ENCODE peak calls at places on chromosomes 6 and 20, in eight cellular contexts. P is A549, A is cardiac muscle cell, K is astrocyte of the cerebellum, V is PC-9, E is RWPE2, T is fibroblast of the aortic adventitia, I is breast epithelium. B is an unnamed sample.
A peak's percentile ranks its signal among the peaks of the same experiment; 100 is the strongest.

GRCh38 chr6:4910060-4910746 is 93.6 kb downstream of the RPP40 start:
- DNase-seq in I (no peak), E (no peak), A (no peak), T (no peak), V (no peak), P (no peak), K (peak; percentile 27), B (no peak)

GRCh38 chr6:161921602-161922400 is 647.9 kb upstream of the AGPAT4 start:
- DNase-seq in I (no peak), T (no peak), P (no peak), V (no peak), A (no peak), K (no peak), E (no peak), B (no peak)

GRCh38 chr6:37638414-37639079 is 59.1 kb downstream of the MDGA1 start:
- DNase-seq in T (peak; percentile 46), I (no peak), V (peak; percentile 69), K (no peak), E (no peak), P (no peak), A (peak; percentile 29), B (peak; percentile 50)

GRCh38 chr6:165668951-165669350 is 5.9 kb upstream of the PDE10A start:
- DNase-seq in K (no peak), E (no peak), T (no peak), V (no peak), P (no peak), I (no peak), A (no peak), B (no peak)

GRCh38 chr6:30615958-30616810 is 859 bp downstream of the PPP1R10 start:
- DNase-seq in T (peak; percentile 45), V (no peak), I (no peak), P (no peak), K (no peak), E (no peak), A (peak; percentile 56), B (peak; percentile 16)

GRCh38 chr6:121055572-121056163 is 278.6 kb downstream of the TBC1D32 start:
- DNase-seq in K (peak; percentile 43), P (peak; percentile 15), E (no peak), I (no peak), V (peak; percentile 8), T (peak; percentile 69), A (peak; percentile 67), B (peak; percentile 61)

GRCh38 chr6:30727920-30728605 is 7.9 kb downstream of the TUBB start:
- DNase-seq in I (no peak), E (no peak), P (no peak), V (no peak), K (no peak), T (peak; percentile 65), A (peak; percentile 63), B (peak; percentile 58)

GRCh38 chr6:69948479-69949114 is 82.2 kb downstream of the COL19A1 start:
- DNase-seq in A (no peak), P (no peak), V (no peak), T (no peak), I (no peak), K (no peak), E (no peak), B (no peak)

GRCh38 chr20:34875657-34876160 is 703 bp upstream of the ACSS2 start:
- DNase-seq in P (no peak), T (no peak), I (no peak), K (no peak), E (no peak), A (no peak), V (no peak), B (no peak)

GRCh38 chr6:106512048-106512957 is 117.0 kb downstream of the RTN4IP1 start:
- DNase-seq in V (peak; percentile 75), I (peak; percentile 79), T (peak; percentile 59), A (peak; percentile 44), E (peak; percentile 74), K (no peak), P (no peak), B (peak; percentile 59)

GRCh38 chr6:20200761-20201160 is 11.5 kb downstream of the MBOAT1 start:
- DNase-seq in V (no peak), E (no peak), I (peak; percentile 64), P (no peak), T (no peak), K (no peak), A (no peak), B (peak; percentile 48)

GRCh38 chr20:16587066-16587465 is 13.8 kb upstream of the KIF16B start:
- DNase-seq in P (no peak), I (no peak), K (no peak), A (no peak), V (no peak), E (no peak), T (no peak), B (no peak)

GRCh38 chr6:40582892-40583291 is 4.3 kb downstream of the LRFN2 start:
- DNase-seq in V (no peak), I (no peak), T (no peak), A (no peak), E (no peak), K (no peak), P (no peak), B (no peak)
- TF ChIP-seq CTCF in V (no peak), I (no peak), T (no peak), A (no peak), E (no peak), K (no peak), P (no peak), B (no peak)

GRCh38 chr20:44715495-44716308 is 533 bp downstream of the CCN5 start:
- DNase-seq in K (no peak), T (no peak), V (no peak), P (no peak), I (no peak), E (peak; percentile 75), A (no peak), B (no peak)
- H3K4me3 ChIP-seq in K (no peak overlapping the region), T (peak overlapping the region; percentile 22), V (no peak overlapping the region), P (peak overlapping the region; percentile 18), I (peak overlapping the region; percentile 58), E (no peak overlapping the region), A (no peak overlapping the region), B (no peak overlapping the region)

GRCh38 chr6:117558818-117559217 is 43.5 kb downstream of the GOPC start:
- DNase-seq in T (no peak), P (no peak), V (no peak), I (no peak), A (no peak), K (no peak), E (no peak), B (no peak)
- TF ChIP-seq CTCF in T (no peak), P (no peak), V (no peak), I (no peak), A (no peak), K (no peak), E (no peak), B (no peak)

GRCh38 chr20:6120491-6120988 is 2.3 kb downstream of the FERMT1 start:
- DNase-seq in V (no peak), A (no peak), P (no peak), I (no peak), E (no peak), T (peak; percentile 18), K (no peak), B (no peak)
- H3K4me3 ChIP-seq in V (peak overlapping the region; percentile 84), A (no peak overlapping the region), P (no peak overlapping the region), I (no peak overlapping the region), E (no peak overlapping the region), T (no peak overlapping the region), K (no peak overlapping the region), B (no peak overlapping the region)

DNA sequence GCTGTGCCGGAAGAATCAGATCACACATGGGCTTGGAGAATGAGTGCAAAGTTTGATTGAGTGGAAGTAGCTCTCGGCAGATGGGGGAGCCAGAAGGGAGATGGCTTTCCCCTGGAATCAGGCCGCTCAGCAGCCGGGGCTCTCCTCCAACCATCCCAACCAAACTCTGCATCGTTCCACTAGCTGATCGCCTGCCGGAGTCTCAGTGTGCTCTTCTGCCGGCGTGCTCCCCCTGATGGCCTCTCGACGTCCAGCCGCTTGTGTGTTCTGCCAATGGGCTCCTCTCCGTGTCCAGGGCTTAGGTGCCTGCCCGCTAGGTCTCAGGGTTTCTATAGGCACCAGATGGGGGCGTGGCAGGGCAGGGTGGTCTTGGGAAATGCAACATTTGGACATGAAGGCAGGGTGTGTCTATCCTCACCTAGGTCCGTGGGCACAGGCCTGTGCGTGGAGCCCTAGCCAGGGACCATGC is 4.9 kb upstream of the BIRC7 start:
- DNase-seq in P (no peak), I (no peak), A (peak; percentile 79), T (peak; percentile 65), K (peak; percentile 31), E (no peak), V (no peak), B (peak; percentile 79)
- TF ChIP-seq CTCF in P (no peak), I (peak; percentile 42), A (peak; percentile 80), T (peak; percentile 78), K (peak; percentile 80), E (peak; percentile 90), V (no peak), B (peak; percentile 80)

B was measured in fibroblast of villous mesenchyme.